ENCODE peak calls at places on chromosomes 12 and 14, in six cellular contexts. One of them, this sample, is unnamed.
A peak's percentile ranks its signal among the peaks of the same experiment; 100 is the strongest.

GRCh38 chr14:51242545-51243490 is 2.8 kb downstream of the TMX1 start:
- DNase-seq in CD4-positive, alpha-beta T cell: no peak
- DNase-seq in KG1: no peak
- DNase-seq in cardiac muscle cell: no peak
- DNase-seq in iris pigment epithelial cell: no peak
- DNase-seq in GM23248: no peak
- DNase-seq in this sample: no peak

GRCh38 chr12:128914908-128915563 is 61.8 kb downstream of the GLT1D1 start:
- DNase-seq in CD4-positive, alpha-beta T cell: no peak
- DNase-seq in KG1: peak; percentile 33
- DNase-seq in cardiac muscle cell: no peak
- DNase-seq in iris pigment epithelial cell: no peak
- DNase-seq in GM23248: no peak
- DNase-seq in this sample: peak; percentile 2

GRCh38 chr12:89333564-89334252 is 18.6 kb downstream of the DUSP6 start:
- DNase-seq in CD4-positive, alpha-beta T cell: no peak
- DNase-seq in KG1: peak; percentile 25
- DNase-seq in cardiac muscle cell: no peak
- DNase-seq in iris pigment epithelial cell: peak; percentile 41
- DNase-seq in GM23248: no peak
- DNase-seq in this sample: peak; percentile 43

GRCh38 chr12:113048716-113049127 is 7.8 kb upstream of the DTX1 start:
- DNase-seq in CD4-positive, alpha-beta T cell: peak; percentile 55
- DNase-seq in KG1: peak; percentile 35
- DNase-seq in cardiac muscle cell: peak; percentile 78
- DNase-seq in iris pigment epithelial cell: peak; percentile 50
- DNase-seq in GM23248: peak; percentile 83
- DNase-seq in this sample: peak; percentile 70

GRCh38 chr14:50060871-50061663 is 55.3 kb downstream of the VCPKMT start:
- DNase-seq in CD4-positive, alpha-beta T cell: no peak
- DNase-seq in KG1: no peak
- DNase-seq in cardiac muscle cell: peak; percentile 96
- DNase-seq in iris pigment epithelial cell: peak; percentile 96
- DNase-seq in GM23248: peak; percentile 94
- DNase-seq in this sample: peak; percentile 94

GRCh38 chr14:68140111-68140741 is 320.6 kb downstream of the RAD51B start:
- DNase-seq in CD4-positive, alpha-beta T cell: no peak
- DNase-seq in KG1: no peak
- DNase-seq in cardiac muscle cell: peak; percentile 93
- DNase-seq in iris pigment epithelial cell: peak; percentile 97
- DNase-seq in GM23248: peak; percentile 96
- DNase-seq in this sample: no peak

GRCh38 chr14:21476925-21477681 is at the start of the genes RAB2B and TOX4:
- DNase-seq in CD4-positive, alpha-beta T cell: peak; percentile 92
- DNase-seq in KG1: peak; percentile 90
- DNase-seq in cardiac muscle cell: peak; percentile 99
- DNase-seq in iris pigment epithelial cell: peak; percentile 99
- DNase-seq in GM23248: peak; percentile 99
- DNase-seq in this sample: peak; percentile 100

GRCh38 chr14:68771631-68772030 is 21.2 kb downstream of the ZFP36L1 start:
- DNase-seq in CD4-positive, alpha-beta T cell: no peak
- DNase-seq in KG1: peak; percentile 50
- DNase-seq in cardiac muscle cell: no peak
- DNase-seq in iris pigment epithelial cell: no peak
- DNase-seq in GM23248: no peak
- DNase-seq in this sample: peak; percentile 87

GRCh38 chr14:54299393-54300363 is 97.1 kb upstream of the CDKN3 start:
- DNase-seq in CD4-positive, alpha-beta T cell: no peak
- DNase-seq in KG1: no peak
- DNase-seq in cardiac muscle cell: peak; percentile 92
- DNase-seq in iris pigment epithelial cell: no peak
- DNase-seq in GM23248: no peak
- DNase-seq in this sample: no peak

GRCh38 chr14:68931474-68932051 is 47.5 kb downstream of the ACTN1 start:
- DNase-seq in CD4-positive, alpha-beta T cell: no peak
- DNase-seq in KG1: no peak
- DNase-seq in cardiac muscle cell: no peak
- DNase-seq in iris pigment epithelial cell: no peak
- DNase-seq in GM23248: no peak
- DNase-seq in this sample: no peak

GRCh38 chr12:81992461-81992860 is 233.3 kb upstream of the PPFIA2 start:
- DNase-seq in CD4-positive, alpha-beta T cell: peak; percentile 17
- DNase-seq in KG1: no peak
- DNase-seq in cardiac muscle cell: peak; percentile 31
- DNase-seq in iris pigment epithelial cell: no peak
- DNase-seq in GM23248: peak; percentile 5
- DNase-seq in this sample: peak; percentile 6

GRCh38 chr12:77615331-77615730 is 215.4 kb upstream of the NAV3 start:
- DNase-seq in CD4-positive, alpha-beta T cell: no peak
- DNase-seq in KG1: no peak
- DNase-seq in cardiac muscle cell: peak; percentile 2
- DNase-seq in iris pigment epithelial cell: peak; percentile 9
- DNase-seq in GM23248: peak; percentile 13
- DNase-seq in this sample: no peak

GRCh38 chr14:106039400-106039799 is 513.0 kb downstream of the TMEM121 start:
- DNase-seq in CD4-positive, alpha-beta T cell: peak; percentile 44
- DNase-seq in KG1: no peak
- DNase-seq in cardiac muscle cell: no peak
- DNase-seq in iris pigment epithelial cell: no peak
- DNase-seq in GM23248: no peak
- DNase-seq in this sample: peak; percentile 5

GRCh38 chr12:67382206-67382871 is 113.2 kb downstream of the CAND1 start:
- DNase-seq in CD4-positive, alpha-beta T cell: no peak
- DNase-seq in KG1: no peak
- DNase-seq in cardiac muscle cell: peak; percentile 40
- DNase-seq in iris pigment epithelial cell: peak; percentile 11
- DNase-seq in GM23248: peak; percentile 9
- DNase-seq in this sample: no peak

GRCh38 chr14:72742682-72743195 is 151.2 kb downstream of the DPF3 start:
- DNase-seq in CD4-positive, alpha-beta T cell: no peak
- DNase-seq in KG1: no peak
- DNase-seq in cardiac muscle cell: no peak
- DNase-seq in iris pigment epithelial cell: no peak
- DNase-seq in GM23248: no peak
- DNase-seq in this sample: no peak

GRCh38 chr12:52789637-52790426 is 6.1 kb downstream of the KRT3 start:
- DNase-seq in CD4-positive, alpha-beta T cell: no peak
- DNase-seq in KG1: no peak
- DNase-seq in cardiac muscle cell: no peak
- DNase-seq in iris pigment epithelial cell: no peak
- DNase-seq in GM23248: peak; percentile 28
- DNase-seq in this sample: no peak

GRCh38 chr12:57905812-57906475 is 35.4 kb upstream of the ATP23 start:
- DNase-seq in CD4-positive, alpha-beta T cell: no peak
- DNase-seq in KG1: no peak
- DNase-seq in cardiac muscle cell: no peak
- DNase-seq in iris pigment epithelial cell: no peak
- DNase-seq in GM23248: no peak
- DNase-seq in this sample: no peak

GRCh38 chr12:106655577-106655976 is 72.8 kb downstream of the RFX4 start:
- DNase-seq in CD4-positive, alpha-beta T cell: no peak
- DNase-seq in KG1: no peak
- DNase-seq in cardiac muscle cell: no peak
- DNase-seq in iris pigment epithelial cell: peak; percentile 15
- DNase-seq in GM23248: no peak
- DNase-seq in this sample: no peak

GRCh38 chr14:95935228-95935822 is 58.7 kb downstream of the TUNAR start:
- DNase-seq in CD4-positive, alpha-beta T cell: no peak
- DNase-seq in KG1: no peak
- DNase-seq in cardiac muscle cell: peak; percentile 37
- DNase-seq in iris pigment epithelial cell: peak; percentile 26
- DNase-seq in GM23248: peak; percentile 57
- DNase-seq in this sample: peak; percentile 35

GRCh38 chr12:76936562-76937185 is 57.9 kb upstream of the CSRP2 start:
- DNase-seq in CD4-positive, alpha-beta T cell: no peak
- DNase-seq in KG1: no peak
- DNase-seq in cardiac muscle cell: no peak
- DNase-seq in iris pigment epithelial cell: no peak
- DNase-seq in GM23248: no peak
- DNase-seq in this sample: no peak

GRCh38 chr12:102322254-102322653 is 124.6 kb upstream of the PMCH start:
- DNase-seq in CD4-positive, alpha-beta T cell: no peak
- DNase-seq in KG1: no peak
- DNase-seq in cardiac muscle cell: no peak
- DNase-seq in iris pigment epithelial cell: no peak
- DNase-seq in GM23248: no peak
- DNase-seq in this sample: no peak

GRCh38 chr12:13980548-13981295 is 680 bp downstream of the GRIN2B start:
- DNase-seq in CD4-positive, alpha-beta T cell: no peak
- DNase-seq in KG1: no peak
- DNase-seq in cardiac muscle cell: no peak
- DNase-seq in iris pigment epithelial cell: no peak
- DNase-seq in GM23248: no peak
- DNase-seq in this sample: no peak

GRCh38 chr14:35814371-35815005 is 5.4 kb upstream of the RALGAPA1 start:
- DNase-seq in CD4-positive, alpha-beta T cell: peak; percentile 70
- DNase-seq in KG1: peak; percentile 71
- DNase-seq in cardiac muscle cell: peak; percentile 64
- DNase-seq in iris pigment epithelial cell: peak; percentile 41
- DNase-seq in GM23248: peak; percentile 59
- DNase-seq in this sample: peak; percentile 90

GRCh38 chr14:64501326-64502171 is 2.1 kb downstream of the ZBTB25 start:
- DNase-seq in CD4-positive, alpha-beta T cell: no peak
- DNase-seq in KG1: no peak
- DNase-seq in cardiac muscle cell: peak; percentile 88
- DNase-seq in iris pigment epithelial cell: peak; percentile 78
- DNase-seq in GM23248: peak; percentile 79
- DNase-seq in this sample: no peak

GRCh38 chr12:93571360-93571853 is 1.1 kb upstream of the SOCS2 start:
- DNase-seq in CD4-positive, alpha-beta T cell: peak; percentile 44
- DNase-seq in KG1: peak; percentile 35
- DNase-seq in cardiac muscle cell: peak; percentile 57
- DNase-seq in iris pigment epithelial cell: no peak
- DNase-seq in GM23248: peak; percentile 80
- DNase-seq in this sample: peak; percentile 53

GRCh38 chr12:59928416-59928815 is 332.6 kb downstream of the SLC16A7 start:
- DNase-seq in CD4-positive, alpha-beta T cell: no peak
- DNase-seq in KG1: no peak
- DNase-seq in cardiac muscle cell: no peak
- DNase-seq in iris pigment epithelial cell: no peak
- DNase-seq in GM23248: peak; percentile 7
- DNase-seq in this sample: no peak

GRCh38 chr12:49939707-49940106 is 10.8 kb upstream of the AQP2 start:
- DNase-seq in CD4-positive, alpha-beta T cell: no peak
- DNase-seq in KG1: no peak
- DNase-seq in cardiac muscle cell: no peak
- DNase-seq in iris pigment epithelial cell: no peak
- DNase-seq in GM23248: no peak
- DNase-seq in this sample: no peak

This sample was measured in Kasumi-1.